ENCODE peak calls at places on chromosomes 2 and 18, in four cellular contexts. R is IMR-90, W is H1, I is H9. K is an unnamed sample.

GRCh38 chr2:134120718-134121630 is 132.9 kb upstream of the MGAT5 start:
- DNase-seq in R (peak), W (peak), I (peak), K (peak)

GRCh38 chr18:32770181-32770650 is 2.6 kb downstream of the KLHL14 start:
- DNase-seq in R (no peak), W (no peak), I (peak), K (no peak)

GRCh38 chr2:25032901-25033300 is 9.0 kb upstream of the EFR3B start:
- DNase-seq in R (no peak), W (no peak), I (no peak), K (peak)

GRCh38 chr2:230614913-230615332 is 97.7 kb upstream of the CAB39 start:
- DNase-seq in R (no peak), W (peak), I (no peak), K (no peak)

GRCh38 chr2:130824492-130825061 is 12.1 kb upstream of the ARHGEF4 start:
- DNase-seq in R (peak), W (peak), I (no peak), K (peak)

GRCh38 chr2:230134496-230135073 is 65.9 kb upstream of the SLC16A14 start:
- DNase-seq in R (peak), W (no peak), I (no peak), K (no peak)

GRCh38 chr18:21656402-21656801 is 44.3 kb downstream of the SNRPD1 start:
- DNase-seq in R (peak), W (no peak), I (no peak), K (no peak)

GRCh38 chr2:61134141-61134540 is 27.8 kb upstream of the C2orf74 start:
- DNase-seq in R (no peak), W (no peak), I (no peak), K (no peak)

GRCh38 chr18:42719221-42719620 is 396.3 kb downstream of the RIT2 start:
- DNase-seq in R (no peak), W (no peak), I (no peak), K (no peak)

GRCh38 chr2:211216221-211216620 is 659.8 kb downstream of the CPS1 start:
- DNase-seq in R (no peak), W (no peak), I (no peak), K (peak)

GRCh38 chr2:150465703-150466569 is 21.5 kb downstream of the RND3 start:
- DNase-seq in R (peak), W (no peak), I (no peak), K (no peak)

GRCh38 chr2:5696741-5697521 is 4.7 kb downstream of the SOX11 start:
- DNase-seq in R (peak), W (peak), I (peak), K (peak)

GRCh38 chr18:8116346-8117007 is 492.8 kb upstream of the RAB12 start:
- DNase-seq in R (peak), W (no peak), I (no peak), K (peak)

GRCh38 chr2:20410556-20411277 is 36.2 kb upstream of the RHOB start:
- DNase-seq in R (no peak), W (no peak), I (no peak), K (no peak)

GRCh38 chr18:59911600-59911999 is 11.8 kb downstream of the PMAIP1 start:
- DNase-seq in R (no peak), W (no peak), I (no peak), K (no peak)

GRCh38 chr2:46267616-46268015 is 29.6 kb upstream of the EPAS1 start:
- DNase-seq in R (peak), W (no peak), I (no peak), K (no peak)

GRCh38 chr18:78732273-78733210 is 247.1 kb upstream of the SALL3 start:
- DNase-seq in R (no peak), W (no peak), I (no peak), K (no peak)

GRCh38 chr2:186979439-186980116 is 130.6 kb upstream of the ZSWIM2 start:
- DNase-seq in R (no peak), W (peak), I (no peak), K (no peak)

GRCh38 chr2:71453404-71454220 is at the start of gene DYSF:
- DNase-seq in R (peak), W (peak), I (peak), K (peak)

GRCh38 chr2:48601349-48601748 is 16.3 kb upstream of the GTF2A1L start:
- DNase-seq in R (peak), W (peak), I (peak), K (peak)

GRCh38 chr2:16774980-16775963 is 109.6 kb upstream of the CYRIA start:
- DNase-seq in R (no peak), W (peak), I (peak), K (peak)

GRCh38 chr18:3596324-3597158 is 146.6 kb downstream of the TGIF1 start:
- DNase-seq in R (peak), W (no peak), I (peak), K (peak)
- H4K8ac ChIP-seq in R (peak), W (peak), I (no peak), K (no peak)

GRCh38 chr18:46542545-46542944 is 114.5 kb downstream of the LOXHD1 start:
- DNase-seq in R (no peak), W (no peak), I (no peak), K (peak)

GRCh38 chr18:46541626-46542189 is 115.3 kb downstream of the LOXHD1 start:
- DNase-seq in R (no peak), W (no peak), I (no peak), K (no peak)

GRCh38 chr18:46536215-46536874 is 120.7 kb downstream of the LOXHD1 start:
- DNase-seq in R (no peak), W (no peak), I (no peak), K (peak)

DNA sequence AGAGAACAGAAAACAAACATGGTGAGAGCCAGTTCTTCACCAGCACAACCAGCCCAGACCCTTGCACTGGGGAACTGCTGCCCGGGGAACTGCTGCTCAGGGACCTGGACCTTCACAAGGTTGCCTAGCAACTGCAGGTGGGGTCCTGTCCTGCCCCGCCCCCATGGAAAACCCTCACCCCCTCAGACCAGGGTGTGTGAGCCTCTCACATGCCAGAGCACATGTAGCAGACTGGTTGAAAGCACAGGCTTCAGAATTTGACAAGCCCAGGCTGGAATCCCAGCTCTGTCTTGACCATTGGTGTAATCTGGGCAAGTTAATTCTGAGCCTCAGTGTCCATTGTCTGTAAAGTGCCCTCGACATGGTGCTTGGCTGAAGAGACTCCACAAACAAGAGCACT is 118.6 kb downstream of the LOXHD1 start:
- DNase-seq in R (no peak), W (no peak), I (no peak), K (no peak)
- H3K27ac ChIP-seq in R (no peak), W (no peak), I (no peak), K (no peak)

GRCh38 chr18:76388891-76389423 is 106.1 kb downstream of the ZNF516 start:
- DNase-seq in R (peak), W (no peak), I (no peak), K (no peak)

GRCh38 chr18:76394780-76395476 is 100.1 kb downstream of the ZNF516 start:
- DNase-seq in R (peak), W (no peak), I (no peak), K (no peak)

GRCh38 chr18:76391038-76391437 is 104.0 kb downstream of the ZNF516 start:
- DNase-seq in R (no peak), W (no peak), I (no peak), K (no peak)

GRCh38 chr18:76390452-76391035 is 104.5 kb downstream of the ZNF516 start:
- DNase-seq in R (no peak), W (no peak), I (no peak), K (no peak)

GRCh38 chr18:76391746-76392145 is 103.3 kb downstream of the ZNF516 start:
- DNase-seq in R (no peak), W (no peak), I (no peak), K (no peak)
- H4K5ac ChIP-seq in R (no peak), W (no peak), I (no peak), K (no peak)

DNA sequence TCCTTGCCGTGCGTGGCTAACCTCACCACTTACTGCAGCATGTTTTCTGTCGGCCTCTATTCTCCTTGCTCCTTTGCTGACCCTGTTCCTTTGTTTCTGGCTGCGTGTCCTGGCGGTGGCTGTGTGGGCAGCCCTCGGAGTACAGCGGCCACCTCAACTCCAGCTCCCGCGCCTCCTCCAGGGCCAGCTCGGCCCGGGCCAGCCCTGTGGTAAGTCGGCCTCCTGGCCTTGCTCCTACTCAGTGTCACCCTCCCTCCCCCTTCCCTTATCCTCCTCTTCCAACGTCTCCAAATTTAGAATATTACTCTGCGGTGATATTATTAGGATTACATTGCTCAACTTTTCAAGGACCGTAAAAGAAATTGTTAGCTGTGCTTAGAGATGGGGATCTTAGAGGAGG is 59.5 kb upstream of the RBM44 start:
- DNase-seq in R (no peak), W (no peak), I (no peak), K (no peak)
- H4K8ac ChIP-seq in R (no peak), W (no peak), I (no peak), K (no peak)

DNA sequence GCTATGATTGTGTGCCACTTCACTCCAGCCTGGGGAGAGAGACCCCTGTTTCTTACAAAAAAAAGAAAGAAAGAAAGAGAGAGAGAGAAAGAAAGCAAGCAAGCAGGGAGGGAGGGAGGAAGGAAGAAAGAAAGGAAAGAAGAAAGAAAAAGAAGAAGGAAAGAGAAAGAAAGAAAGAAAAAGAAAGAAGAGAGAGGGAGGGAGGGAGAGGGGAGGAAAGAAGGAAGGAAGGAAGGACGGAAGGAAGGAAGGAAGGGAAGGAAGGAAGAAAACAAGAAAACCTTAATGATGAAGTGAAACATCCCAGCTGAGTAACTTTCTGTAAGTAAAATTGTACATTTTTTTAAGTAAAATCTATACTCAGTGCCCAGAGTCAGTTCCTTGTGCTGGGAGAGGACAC is 75.5 kb upstream of the GLS start:
- DNase-seq in R (no peak), W (no peak), I (no peak), K (no peak)
- H3K27ac ChIP-seq in R (no peak), W (no peak), I (no peak), K (no peak)

GRCh38 chr2:6776125-6776524 is 89.6 kb downstream of the CMPK2 start:
- DNase-seq in R (no peak), W (no peak), I (no peak), K (no peak)
- H4K5ac ChIP-seq in R (no peak), W (no peak), I (no peak), K (no peak)

GRCh38 chr2:202270487-202270886 is 4.9 kb downstream of the NOP58 start:
- DNase-seq in R (no peak), W (no peak), I (no peak), K (no peak)

GRCh38 chr2:202269585-202269984 is 4.0 kb downstream of the NOP58 start:
- DNase-seq in R (no peak), W (no peak), I (no peak), K (no peak)

GRCh38 chr2:202267495-202267894 is 1.9 kb downstream of the NOP58 start:
- DNase-seq in R (no peak), W (no peak), I (no peak), K (no peak)

GRCh38 chr2:202261531-202261930 is 4.0 kb upstream of the NOP58 start:
- DNase-seq in R (peak), W (no peak), I (no peak), K (no peak)

GRCh38 chr2:202265467-202266277 is at the start of gene NOP58:
- DNase-seq in R (peak), W (peak), I (peak), K (peak)
- H4K8ac ChIP-seq in R (peak), W (peak), I (peak), K (no peak)

GRCh38 chr2:215394102-215394805 is 41.6 kb downstream of the FN1 start:
- DNase-seq in R (no peak), W (no peak), I (no peak), K (no peak)
- H3K27ac ChIP-seq in R (no peak), W (no peak), I (no peak), K (no peak)

GRCh38 chr2:98972582-98973167 is 36.6 kb upstream of the CRACDL start:
- DNase-seq in R (no peak), W (no peak), I (no peak), K (no peak)

DNA sequence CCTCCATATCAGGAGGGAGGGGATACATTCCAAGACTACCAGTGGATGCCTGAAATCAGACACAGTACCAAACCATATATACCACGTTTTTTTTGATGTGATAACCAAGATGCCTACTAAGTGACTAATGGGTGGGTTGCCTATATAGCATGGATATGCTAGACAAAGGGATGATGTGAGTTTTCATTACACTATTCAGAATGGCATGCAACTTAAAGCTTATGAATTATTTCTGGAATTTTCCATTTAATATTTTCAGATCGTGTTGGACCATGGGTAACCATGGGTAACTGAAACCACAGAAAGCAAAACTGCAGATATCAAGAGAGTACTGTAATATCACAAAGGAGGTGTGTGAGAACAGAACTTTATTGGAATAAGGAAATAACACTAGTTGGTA is 39.6 kb upstream of the CRACDL start:
- DNase-seq in R (no peak), W (no peak), I (no peak), K (no peak)
- H4K5ac ChIP-seq in R (no peak), W (no peak), I (no peak), K (no peak)

GRCh38 chr2:9912468-9912867 is 39.0 kb upstream of the GRHL1 start:
- DNase-seq in R (no peak), W (no peak), I (no peak), K (no peak)

GRCh38 chr2:9914384-9915065 is 37.0 kb upstream of the GRHL1 start:
- DNase-seq in R (peak), W (no peak), I (no peak), K (peak)

GRCh38 chr2:9918275-9918674 is 33.2 kb upstream of the GRHL1 start:
- DNase-seq in R (peak), W (no peak), I (no peak), K (no peak)
- H4K8ac ChIP-seq in R (no peak), W (no peak), I (no peak), K (no peak)